ENCODE peak calls at places on chromosome 13, in four cellular contexts. T is cardiac fibroblast, P is progenitor cell of endocrine pancreas, U is breast epithelium. O is an unnamed sample.

GRCh38 chr13:39506559-39507390 is 96.2 kb downstream of the LHFPL6 start:
- DNase-seq in T (peak), P (no peak), U (no peak), O (no peak)

GRCh38 chr13:55745828-55746227 is 1394.9 kb upstream of the PRR20A start:
- DNase-seq in P (no peak), U (no peak), T (no peak), O (no peak)

GRCh38 chr13:20824762-20825161 is 51.0 kb upstream of the EEF1AKMT1 start:
- DNase-seq in P (no peak), U (no peak), T (peak), O (no peak)

GRCh38 chr13:102440259-102440936 is 38.5 kb upstream of the FGF14 start:
- DNase-seq in U (no peak), T (no peak), P (no peak), O (peak)

GRCh38 chr13:79423801-79424642 is 18.0 kb upstream of the RBM26 start:
- DNase-seq in T (peak), P (no peak), U (no peak), O (peak)

GRCh38 chr13:20489185-20489820 is 36.4 kb downstream of the CRYL1 start:
- DNase-seq in T (no peak), U (no peak), P (no peak), O (no peak)

GRCh38 chr13:21232196-21232595 is 55.7 kb downstream of the MRPL57 start:
- DNase-seq in U (no peak), P (no peak), T (peak), O (no peak)

GRCh38 chr13:65606622-65607021 is 1623.5 kb downstream of the PCDH9 start:
- DNase-seq in T (peak), P (no peak), U (no peak), O (no peak)

GRCh38 chr13:99565478-99566124 is 64.3 kb downstream of the TM9SF2 start:
- DNase-seq in T (no peak), U (no peak), P (no peak), O (no peak)

GRCh38 chr13:72726721-72727416 is 560 bp downstream of the MZT1 start:
- DNase-seq in U (no peak), P (peak), T (no peak), O (no peak)

GRCh38 chr13:23621316-23621645 is 51.1 kb downstream of the TNFRSF19 start:
- DNase-seq in P (no peak), T (peak), U (no peak), O (peak)

GRCh38 chr13:42478531-42479156 is 95.3 kb upstream of the TNFSF11 start:
- DNase-seq in T (peak), P (no peak), U (no peak), O (no peak)

GRCh38 chr13:96850538-96850937 is 143.7 kb downstream of the OXGR1 start:
- DNase-seq in T (no peak), U (no peak), P (no peak), O (no peak)

GRCh38 chr13:52428295-52428694 is 22.1 kb downstream of the VPS36 start:
- DNase-seq in T (peak), U (no peak), P (no peak), O (no peak)

GRCh38 chr13:103640617-103641016 is 574.4 kb upstream of the SLC10A2 start:
- DNase-seq in T (peak), P (no peak), U (no peak), O (no peak)

GRCh38 chr13:92354583-92354982 is 872.0 kb upstream of the GPC6 start:
- DNase-seq in T (no peak), U (no peak), P (no peak), O (no peak)

GRCh38 chr13:107104631-107105030 is 536.7 kb upstream of the ARGLU1 start:
- DNase-seq in P (no peak), U (no peak), T (no peak), O (no peak)

GRCh38 chr13:101572456-101572855 is 120.0 kb downstream of the ITGBL1 start:
- DNase-seq in T (peak), P (no peak), U (no peak), O (no peak)

DNA sequence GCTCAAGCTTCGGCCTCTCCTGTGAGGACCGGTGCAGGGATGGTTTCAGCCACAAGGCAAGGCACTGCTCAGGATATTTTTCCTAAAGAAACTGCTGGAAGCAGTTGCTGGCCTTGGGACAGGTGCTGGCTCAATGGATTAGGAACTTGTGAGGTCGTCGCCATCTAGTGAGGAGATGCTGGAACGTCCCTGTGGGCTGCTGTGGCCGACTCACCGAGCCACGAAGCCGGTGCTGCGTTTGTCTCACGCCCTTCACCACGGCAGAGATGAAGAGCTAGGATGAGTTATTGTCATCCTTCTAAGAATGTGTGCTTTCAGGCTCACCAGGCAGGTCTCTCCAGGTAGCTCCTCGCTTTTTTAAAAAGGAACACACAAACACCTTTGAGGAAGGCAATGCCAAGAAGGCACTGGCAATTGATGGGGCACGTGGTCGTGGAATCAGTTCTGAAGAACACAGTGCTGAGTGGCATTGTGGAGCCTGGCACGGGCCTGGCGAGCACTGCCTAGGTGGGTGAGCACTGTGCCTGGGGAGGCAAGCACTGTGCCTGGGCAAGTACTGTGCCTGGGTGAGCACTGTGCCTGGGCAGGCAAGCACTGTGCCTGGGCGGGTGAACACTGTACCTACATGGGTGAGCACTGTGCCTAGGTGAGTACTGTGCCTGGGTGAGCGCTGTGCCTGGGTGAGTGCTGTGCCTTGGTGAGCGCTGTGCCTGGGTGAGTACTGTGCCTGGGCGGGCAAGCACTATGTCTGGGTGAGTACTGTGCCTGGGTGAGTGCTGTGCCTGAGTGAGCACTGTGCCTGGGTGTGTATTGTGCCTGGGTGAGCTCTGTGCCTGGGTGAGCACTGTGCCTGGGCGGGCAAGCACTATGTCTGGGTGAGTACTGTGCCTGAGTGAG is 140.4 kb downstream of the TEX29 start:
- DNase-seq in T (peak), U (peak), P (no peak), O (no peak)
- TF ChIP-seq CTCF in T (peak), U (no peak), P (peak), O (peak)

GRCh38 chr13:60655268-60655667 is 258.2 kb downstream of the TDRD3 start:
- DNase-seq in P (no peak), U (no peak), T (no peak), O (no peak)

GRCh38 chr13:60654405-60654804 is 257.4 kb downstream of the TDRD3 start:
- DNase-seq in P (no peak), U (no peak), T (peak), O (no peak)
- TF ChIP-seq CTCF in P (peak), U (no peak), T (peak), O (peak)

GRCh38 chr13:44142540-44142867 is 231.1 kb upstream of the SERP2 start:
- DNase-seq in U (no peak), P (no peak), T (no peak), O (no peak)

GRCh38 chr13:44142911-44143665 is 230.5 kb upstream of the SERP2 start:
- DNase-seq in U (no peak), T (peak), P (no peak), O (peak)

GRCh38 chr13:44141213-44141724 is 232.4 kb upstream of the SERP2 start:
- DNase-seq in P (no peak), U (peak), T (no peak), O (no peak)

GRCh38 chr13:44140146-44140545 is 233.5 kb upstream of the SERP2 start:
- DNase-seq in U (no peak), P (no peak), T (no peak), O (no peak)

GRCh38 chr13:44141725-44142539 is 231.7 kb upstream of the SERP2 start:
- DNase-seq in P (peak), T (peak), U (peak), O (peak)
- TF ChIP-seq CTCF in P (peak), T (no peak), U (no peak), O (no peak)

GRCh38 chr13:69524459-69525155 is 583.0 kb upstream of the ATXN8OS start:
- DNase-seq in U (no peak), P (no peak), T (peak), O (peak)
- TF ChIP-seq CTCF in U (no peak), P (peak), T (no peak), O (no peak)

GRCh38 chr13:108218044-108218974 is at the start of gene ABHD13:
- DNase-seq in U (peak), P (peak), T (peak), O (peak)
- TF ChIP-seq CTCF in U (no peak), P (no peak), T (no peak), O (no peak)

DNA sequence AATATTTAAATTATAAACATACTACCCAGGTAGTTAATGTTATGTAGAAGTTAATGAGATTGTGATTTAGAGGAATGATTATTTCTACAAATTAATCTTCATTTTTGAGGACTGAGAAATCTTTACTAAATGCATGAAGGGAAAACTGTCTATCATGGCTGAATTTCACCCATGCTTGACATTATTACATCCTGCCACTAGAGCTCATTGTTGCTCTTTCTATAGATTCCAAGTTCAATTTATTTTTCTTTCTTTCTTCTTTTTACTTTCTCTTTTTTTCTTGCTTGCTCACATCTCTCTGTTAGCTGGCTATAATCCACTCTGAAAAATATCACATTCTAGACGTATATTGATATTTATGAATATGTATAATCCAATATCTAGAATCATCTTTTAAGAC is 505.0 kb upstream of the KLHL1 start:
- DNase-seq in U (no peak), T (no peak), P (no peak), O (no peak)
- TF ChIP-seq CTCF in U (no peak), T (no peak), P (peak), O (peak)

DNA sequence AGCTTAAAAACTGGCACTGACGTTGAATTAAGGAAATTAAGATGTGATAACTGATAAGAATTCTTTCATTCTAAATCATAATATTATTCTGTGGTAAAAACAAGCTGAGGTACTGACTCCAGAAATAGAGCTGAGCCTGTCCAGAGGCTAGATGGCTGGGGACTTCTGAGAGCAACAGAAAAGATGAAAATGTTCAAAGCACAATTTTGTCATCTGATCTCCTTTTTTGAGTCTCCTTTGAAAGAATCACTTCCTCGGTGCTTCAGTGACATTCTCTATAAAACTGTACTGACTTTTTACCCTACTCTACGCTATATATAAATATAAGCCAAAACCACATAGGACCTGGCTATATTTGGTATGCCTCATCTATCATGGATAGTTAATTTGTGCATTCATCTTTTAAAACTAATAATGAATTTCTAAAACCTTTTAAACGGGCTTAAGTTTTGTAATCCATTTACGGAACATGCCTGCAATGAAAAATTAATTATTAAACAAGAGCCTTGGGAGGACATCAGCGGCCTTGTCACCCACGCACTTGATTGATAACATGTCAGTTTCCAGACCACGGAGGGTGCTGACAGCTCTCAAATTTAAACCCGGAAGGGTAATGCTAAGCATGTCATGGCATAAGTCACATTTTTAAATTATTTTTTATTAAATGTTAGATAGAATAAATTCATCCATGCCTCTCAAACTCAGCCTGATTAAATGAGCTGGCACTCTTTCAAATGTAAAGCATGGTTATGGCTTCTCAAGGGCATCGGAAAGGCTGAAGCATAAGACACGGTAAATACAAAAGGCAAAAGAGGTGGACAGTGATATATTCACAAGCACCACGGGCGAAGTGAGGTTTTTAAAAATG is 235.4 kb downstream of the PCDH9 start:
- DNase-seq in P (no peak), U (no peak), T (no peak), O (peak)
- TF ChIP-seq CTCF in P (no peak), U (no peak), T (no peak), O (no peak)

DNA sequence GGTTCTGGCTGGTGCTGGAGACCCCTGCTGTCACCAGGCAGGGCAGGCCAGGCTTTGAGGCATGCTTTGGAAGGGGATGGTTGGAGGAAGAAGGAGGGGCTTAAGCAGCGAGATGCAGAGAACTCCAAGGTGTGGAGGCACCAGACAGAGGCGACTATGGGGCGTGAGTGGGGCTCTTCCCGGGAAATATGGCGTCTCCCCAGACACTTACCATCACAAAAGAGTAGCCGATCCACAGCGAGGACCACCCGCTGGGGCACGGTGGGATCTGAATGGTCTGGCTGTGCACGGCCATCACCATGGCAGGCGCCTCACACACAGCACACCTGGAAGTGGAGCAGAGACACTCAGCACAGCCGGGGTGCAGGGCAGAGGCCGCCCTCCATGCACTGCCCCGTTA is 151.9 kb downstream of the COL4A1 start:
- DNase-seq in T (no peak), P (no peak), U (no peak), O (no peak)
- TF ChIP-seq CTCF in T (no peak), P (no peak), U (no peak), O (no peak)

GRCh38 chr13:112510002-112510780 is 77.8 kb downstream of the TUBGCP3 start:
- DNase-seq in U (no peak), P (no peak), T (peak), O (peak)
- TF ChIP-seq CTCF in U (no peak), P (peak), T (peak), O (peak)